ENCODE peak calls at places on chromosomes 13 and 19, in four cellular contexts. Y is adipocyte, H is NCI-H1436, E is H54. M is an unnamed sample.

GRCh38 chr19:6059396-6059947 is 50.8 kb downstream of the RFX2 start:
- DNase-seq in Y (no peak), H (no peak), E (no peak), M (no peak)

GRCh38 chr19:9205506-9206113 is 13.8 kb downstream of the OR7D4 start:
- DNase-seq in Y (peak), H (peak), E (peak), M (peak)

GRCh38 chr19:56076413-56076998 is 44.6 kb downstream of the ZNF787 start:
- DNase-seq in Y (peak), H (peak), E (peak), M (peak)

GRCh38 chr19:14149509-14149994 is 13.2 kb upstream of the ASF1B start:
- DNase-seq in Y (no peak), H (no peak), E (no peak), M (no peak)

GRCh38 chr19:45058622-45059159 is 17.6 kb downstream of the ZNF296 start:
- DNase-seq in Y (no peak), H (no peak), E (no peak), M (no peak)

GRCh38 chr13:77779461-77780272 is 82.2 kb downstream of the SLAIN1 start:
- DNase-seq in Y (peak), H (peak), E (no peak), M (peak)

GRCh38 chr13:66425741-66426140 is 804.4 kb downstream of the PCDH9 start:
- DNase-seq in Y (peak), H (no peak), E (no peak), M (no peak)

GRCh38 chr13:102369303-102369702 is 32.5 kb downstream of the FGF14 start:
- DNase-seq in Y (no peak), H (no peak), E (no peak), M (peak)